ENCODE peak calls at places on chromosomes 12 and 14, in four cellular contexts. D is K562, C is HepG2, U is IMR-90. V is an unnamed sample.

GRCh38 chr12:12720637-12721250 is 3.6 kb downstream of the CDKN1B start:
- DNase-seq in D (no peak), U (no peak), C (no peak), V (peak; percentile 62)

GRCh38 chr14:102363182-102363952 is 626 bp downstream of the TECPR2 start:
- DNase-seq in C (no peak), D (peak; percentile 27), U (peak; percentile 50), V (peak; percentile 16)

GRCh38 chr12:40819427-40820108 is 127.3 kb downstream of the CNTN1 start:
- DNase-seq in U (no peak), D (no peak), C (no peak), V (peak; percentile 38)

GRCh38 chr14:86766469-86766868 is 1226.5 kb downstream of the GALC start:
- DNase-seq in C (peak; percentile 14), U (no peak), D (no peak), V (no peak)

GRCh38 chr14:74952195-74952665 is 3.2 kb downstream of the PGF start:
- DNase-seq in U (no peak), C (no peak), D (no peak), V (no peak)

GRCh38 chr12:95231190-95231589 is 13.6 kb downstream of the VEZT start:
- DNase-seq in U (peak; percentile 71), C (no peak), D (peak; percentile 67), V (peak; percentile 83)

GRCh38 chr14:63510538-63510937 is 32.6 kb downstream of the PPP2R5E start:
- DNase-seq in U (peak; percentile 73), D (no peak), C (no peak), V (no peak)

GRCh38 chr12:117684471-117684870 is 284.3 kb downstream of the KSR2 start:
- DNase-seq in C (no peak), D (no peak), U (no peak), V (no peak)

GRCh38 chr14:74478996-74479635 is 14.0 kb downstream of the NPC2 start:
- DNase-seq in U (peak; percentile 42), C (peak; percentile 13), D (no peak), V (peak; percentile 46)

GRCh38 chr12:64737539-64737938 is 21.7 kb downstream of the GNS start:
- DNase-seq in C (no peak), U (no peak), D (no peak), V (no peak)

GRCh38 chr14:104357689-104358527 is 219.5 kb downstream of the KIF26A start:
- DNase-seq in C (no peak), U (no peak), D (no peak), V (no peak)

GRCh38 chr14:23881292-23881691 is 72.3 kb upstream of the DHRS4 start:
- DNase-seq in D (no peak), C (no peak), U (no peak), V (no peak)

GRCh38 chr12:531951-532585 is 72.3 kb downstream of the B4GALNT3 start:
- DNase-seq in D (no peak), C (no peak), U (no peak), V (no peak)

GRCh38 chr14:80638620-80639215 is 302.8 kb downstream of the CEP128 start:
- DNase-seq in D (no peak), C (no peak), U (peak; percentile 85), V (peak; percentile 27)

GRCh38 chr14:25375639-25376038 is 325.7 kb upstream of the STXBP6 start:
- DNase-seq in D (no peak), C (no peak), U (no peak), V (no peak)

GRCh38 chr12:113130457-113131135 is 5.0 kb downstream of the RASAL1 start:
- DNase-seq in U (no peak), D (no peak), C (peak; percentile 29), V (no peak)

GRCh38 chr12:2239376-2240010 is 186.7 kb downstream of the CACNA1C start:
- DNase-seq in U (peak; percentile 41), C (no peak), D (no peak), V (no peak)

GRCh38 chr12:16359512-16360491 is 12.4 kb downstream of the MGST1 start:
- DNase-seq in U (peak; percentile 47), D (peak; percentile 31), C (peak; percentile 56), V (peak; percentile 41)

GRCh38 chr12:46718495-46718894 is 107.3 kb downstream of the SLC38A4 start:
- DNase-seq in D (no peak), C (no peak), U (no peak), V (no peak)

GRCh38 chr14:66143387-66144112 is 342.6 kb upstream of the CCDC196 start:
- DNase-seq in U (no peak), C (no peak), D (no peak), V (no peak)

GRCh38 chr12:42094277-42094676 is 50.4 kb downstream of the GXYLT1 start:
- DNase-seq in D (peak; percentile 34), U (peak; percentile 72), C (no peak), V (peak; percentile 31)

GRCh38 chr12:81992461-81992860 is 233.3 kb upstream of the PPFIA2 start:
- DNase-seq in C (no peak), U (no peak), D (no peak), V (peak; percentile 15)

GRCh38 chr14:60760209-60760608 is 25.6 kb downstream of the MNAT1 start:
- DNase-seq in C (no peak), D (no peak), U (no peak), V (no peak)

GRCh38 chr12:76123301-76124212 is 39.1 kb upstream of the NAP1L1 start:
- DNase-seq in D (no peak), U (peak; percentile 64), C (no peak), V (no peak)

GRCh38 chr12:117189725-117190209 is 503 bp downstream of the FBXO21 start:
- DNase-seq in D (peak; percentile 48), C (peak; percentile 24), U (peak; percentile 45), V (peak; percentile 69)

GRCh38 chr14:89309670-89310177 is 107.3 kb downstream of the FOXN3 start:
- DNase-seq in D (no peak), C (no peak), U (no peak), V (no peak)

GRCh38 chr12:63849641-63850040 is 5.1 kb downstream of the SRGAP1 start:
- DNase-seq in D (no peak), U (no peak), C (no peak), V (no peak)

GRCh38 chr12:109880049-109880931 is at the start of gene GLTP:
- DNase-seq in U (peak; percentile 63), C (peak; percentile 58), D (peak; percentile 97), V (peak; percentile 78)

GRCh38 chr12:109879332-109880048 is 851 bp downstream of the GLTP start:
- DNase-seq in U (no peak), C (no peak), D (peak; percentile 24), V (no peak)

GRCh38 chr12:109880938-109881337 is 597 bp upstream of the GLTP start:
- DNase-seq in C (no peak), D (no peak), U (no peak), V (no peak)

GRCh38 chr12:109883429-109883828 is 3.1 kb upstream of the GLTP start:
- DNase-seq in C (no peak), D (no peak), U (no peak), V (no peak)

DNA sequence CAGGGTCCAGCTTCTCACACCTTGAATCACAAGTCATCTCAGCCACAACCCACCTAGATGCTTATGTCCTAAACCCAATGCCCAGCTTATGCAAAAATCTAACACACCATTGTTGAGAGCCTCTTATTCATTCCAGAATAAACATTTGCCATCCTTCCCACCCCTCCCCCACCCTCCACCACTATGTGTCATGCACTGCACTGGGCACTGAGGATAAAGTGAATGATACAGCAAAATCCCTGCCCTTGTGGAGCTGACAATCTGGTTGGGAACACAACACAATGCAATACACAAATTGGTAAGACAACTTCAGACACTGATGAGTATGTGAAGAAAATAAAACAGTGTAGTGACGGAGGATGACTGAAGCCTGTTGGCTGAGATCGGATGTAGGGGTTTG is 1.4 kb upstream of the GLTP start:
- DNase-seq in C (no peak), U (no peak), D (no peak), V (no peak)
- TF ChIP-seq MAZ in C (no peak), U (no peak), D (no peak), V (no peak)

GRCh38 chr12:4272976-4273650 is 449 bp upstream of the CCND2 start:
- DNase-seq in C (no peak), D (no peak), U (no peak), V (no peak)
- TF ChIP-seq MAZ in C (no peak), D (no peak), U (no peak), V (no peak)

GRCh38 chr12:39672976-39673375 is 53.4 kb upstream of the ABCD2 start:
- DNase-seq in C (no peak), U (no peak), D (no peak), V (no peak)

GRCh38 chr12:39671898-39672875 is 52.6 kb upstream of the ABCD2 start:
- DNase-seq in D (no peak), U (no peak), C (no peak), V (no peak)

DNA sequence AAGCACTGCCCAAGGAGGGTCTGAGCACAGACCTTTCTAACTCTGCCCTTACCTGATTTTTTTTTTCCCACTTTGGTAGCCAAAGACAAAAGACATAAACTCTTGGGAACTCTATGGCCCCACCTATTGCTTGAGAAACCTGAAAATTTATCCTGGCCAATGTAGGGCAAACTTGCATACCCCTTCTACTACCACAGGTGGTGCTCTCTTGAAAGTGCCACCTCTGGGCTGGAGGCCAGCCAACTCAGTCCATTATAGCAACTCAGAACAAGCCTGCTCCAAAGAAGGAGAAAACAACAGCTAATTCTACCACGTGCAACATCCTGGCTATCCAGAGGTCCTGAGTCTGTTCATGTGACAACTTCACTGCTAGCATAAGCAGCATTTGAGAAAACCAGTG is 55.7 kb upstream of the ABCD2 start:
- DNase-seq in D (no peak), U (no peak), C (no peak), V (no peak)
- TF ChIP-seq MAZ in D (no peak), U (no peak), C (no peak), V (no peak)

DNA sequence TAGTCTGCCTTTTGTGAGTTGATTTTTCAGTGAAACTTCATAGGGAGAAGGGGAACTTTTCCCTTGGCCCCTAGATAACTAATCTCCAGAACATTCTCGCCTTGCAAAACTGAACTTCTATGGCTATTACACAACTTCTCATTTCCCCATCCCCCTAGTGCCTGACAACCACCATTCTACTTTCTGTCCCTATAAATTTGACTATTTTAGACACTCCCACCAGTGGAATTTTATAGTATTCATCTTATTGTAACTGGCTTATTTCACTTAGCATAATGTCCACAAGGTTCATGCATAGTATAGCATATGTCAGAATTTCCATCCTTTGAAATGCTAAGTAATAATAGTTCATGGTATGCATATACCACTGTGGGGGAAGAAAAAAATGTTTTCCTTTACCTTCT is 30.5 kb upstream of the CPM start:
- DNase-seq in C (no peak), D (no peak), U (no peak), V (no peak)
- TF ChIP-seq MAZ in C (no peak), D (no peak), U (no peak), V (no peak)

DNA sequence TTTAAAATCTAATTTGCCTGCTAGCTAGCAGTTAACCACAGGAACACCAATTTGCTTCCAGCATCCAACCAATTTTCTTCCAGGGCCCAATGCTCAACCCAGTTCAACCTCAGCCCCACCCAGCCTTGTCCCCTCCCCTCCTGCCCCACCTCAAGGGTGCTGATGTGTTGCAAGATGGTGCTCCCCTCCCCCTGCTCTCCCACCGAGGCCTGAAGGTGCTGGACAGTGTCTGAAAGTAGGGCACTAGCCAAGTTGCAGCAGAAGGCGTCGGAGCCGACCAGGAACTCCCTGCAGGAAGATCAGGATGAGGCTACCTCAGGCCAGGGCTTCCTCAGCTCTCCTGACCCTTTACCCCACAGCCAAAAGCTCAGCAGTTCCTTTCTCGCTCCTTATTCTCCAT is 3.7 kb downstream of the STAT6 start:
- DNase-seq in D (peak; percentile 32), C (no peak), U (no peak), V (no peak)
- TF ChIP-seq MAZ in D (no peak), C (no peak), U (no peak), V (no peak)

DNA sequence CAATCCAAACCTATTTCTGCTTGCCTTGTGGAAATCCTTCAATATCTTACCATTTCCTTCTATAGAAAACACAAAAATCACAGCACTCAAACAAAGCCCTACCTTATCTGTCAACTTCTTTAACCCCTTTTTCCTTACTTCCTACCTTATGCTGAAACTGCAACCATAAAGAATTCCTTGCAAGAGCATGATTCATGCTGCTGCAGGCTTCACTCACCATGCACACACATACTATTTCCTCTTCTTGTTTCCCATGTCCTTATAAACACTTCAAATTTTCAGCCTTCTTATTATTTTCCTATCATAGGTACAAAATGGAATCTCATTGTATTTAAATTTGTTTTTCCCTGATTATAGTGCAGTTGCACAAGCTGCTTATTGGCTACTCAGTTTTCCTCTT is 23.3 kb downstream of the LMNTD1 start:
- DNase-seq in C (no peak), D (no peak), U (peak; percentile 68), V (no peak)
- TF ChIP-seq MAZ in C (no peak), D (no peak), U (no peak), V (no peak)

V was measured in A549.